ENCODE peak calls at places on chromosome 13, in eight cellular contexts. One of them, this sample, is unnamed.

GRCh38 chr13:45316210-45316799 is 24.7 kb downstream of the TPT1 start:
- DNase-seq in upper lobe of right lung: no peak
- DNase-seq in mammary epithelial cell: no peak
- DNase-seq in GM23338: no peak
- DNase-seq in HCT116: no peak
- DNase-seq in BE2C: no peak
- DNase-seq in thoracic aorta: no peak
- DNase-seq in keratinocyte: no peak
- DNase-seq in this sample: no peak

GRCh38 chr13:75554981-75555380 is 5.4 kb downstream of the UCHL3 start:
- DNase-seq in upper lobe of right lung: no peak
- DNase-seq in mammary epithelial cell: no peak
- DNase-seq in keratinocyte: no peak
- DNase-seq in thoracic aorta: no peak
- DNase-seq in GM23338: no peak
- DNase-seq in BE2C: no peak
- DNase-seq in HCT116: no peak
- DNase-seq in this sample: no peak

GRCh38 chr13:41751277-41751676 is 209.6 kb downstream of the VWA8 start:
- DNase-seq in BE2C: peak; percentile 18
- DNase-seq in keratinocyte: no peak
- DNase-seq in GM23338: no peak
- DNase-seq in mammary epithelial cell: no peak
- DNase-seq in upper lobe of right lung: no peak
- DNase-seq in thoracic aorta: no peak
- DNase-seq in HCT116: no peak
- DNase-seq in this sample: peak; percentile 89

GRCh38 chr13:37701972-37702371 is 103.4 kb upstream of the POSTN start:
- DNase-seq in thoracic aorta: no peak
- DNase-seq in GM23338: no peak
- DNase-seq in BE2C: no peak
- DNase-seq in upper lobe of right lung: no peak
- DNase-seq in keratinocyte: no peak
- DNase-seq in HCT116: no peak
- DNase-seq in mammary epithelial cell: peak; percentile 46
- DNase-seq in this sample: peak; percentile 92

GRCh38 chr13:101416181-101417042 is at the start of gene NALCN:
- DNase-seq in BE2C: peak; percentile 29
- DNase-seq in mammary epithelial cell: peak; percentile 14
- DNase-seq in GM23338: peak; percentile 59
- DNase-seq in thoracic aorta: no peak
- DNase-seq in keratinocyte: no peak
- DNase-seq in upper lobe of right lung: no peak
- DNase-seq in HCT116: no peak
- DNase-seq in this sample: peak; percentile 13

GRCh38 chr13:31913459-31913858 is 118.1 kb upstream of the FRY start:
- DNase-seq in HCT116: no peak
- DNase-seq in keratinocyte: no peak
- DNase-seq in mammary epithelial cell: no peak
- DNase-seq in thoracic aorta: no peak
- DNase-seq in upper lobe of right lung: no peak
- DNase-seq in BE2C: no peak
- DNase-seq in GM23338: no peak
- DNase-seq in this sample: no peak

GRCh38 chr13:44155422-44156293 is 218.0 kb upstream of the SERP2 start:
- DNase-seq in GM23338: peak; percentile 38
- DNase-seq in HCT116: no peak
- DNase-seq in mammary epithelial cell: no peak
- DNase-seq in upper lobe of right lung: no peak
- DNase-seq in thoracic aorta: peak; percentile 18
- DNase-seq in BE2C: no peak
- DNase-seq in keratinocyte: no peak
- DNase-seq in this sample: peak; percentile 72

GRCh38 chr13:21069561-21070004 is 8.2 kb upstream of the LATS2 start:
- DNase-seq in mammary epithelial cell: peak; percentile 85
- DNase-seq in HCT116: no peak
- DNase-seq in upper lobe of right lung: no peak
- DNase-seq in keratinocyte: peak; percentile 44
- DNase-seq in GM23338: no peak
- DNase-seq in thoracic aorta: no peak
- DNase-seq in BE2C: no peak
- DNase-seq in this sample: peak; percentile 99

GRCh38 chr13:99505814-99506269 is 4.6 kb downstream of the TM9SF2 start:
- DNase-seq in keratinocyte: no peak
- DNase-seq in HCT116: no peak
- DNase-seq in mammary epithelial cell: no peak
- DNase-seq in GM23338: no peak
- DNase-seq in BE2C: no peak
- DNase-seq in thoracic aorta: no peak
- DNase-seq in upper lobe of right lung: no peak
- DNase-seq in this sample: peak; percentile 45

GRCh38 chr13:70347947-70348620 is 239.8 kb upstream of the KLHL1 start:
- DNase-seq in HCT116: no peak
- DNase-seq in keratinocyte: no peak
- DNase-seq in thoracic aorta: no peak
- DNase-seq in BE2C: no peak
- DNase-seq in mammary epithelial cell: no peak
- DNase-seq in GM23338: no peak
- DNase-seq in upper lobe of right lung: no peak
- DNase-seq in this sample: no peak

GRCh38 chr13:99721606-99722384 is 220.5 kb downstream of the TM9SF2 start:
- DNase-seq in thoracic aorta: no peak
- DNase-seq in GM23338: no peak
- DNase-seq in upper lobe of right lung: no peak
- DNase-seq in keratinocyte: no peak
- DNase-seq in mammary epithelial cell: no peak
- DNase-seq in HCT116: no peak
- DNase-seq in BE2C: no peak
- DNase-seq in this sample: no peak

GRCh38 chr13:66864627-66865026 is 365.5 kb downstream of the PCDH9 start:
- DNase-seq in keratinocyte: no peak
- DNase-seq in upper lobe of right lung: no peak
- DNase-seq in HCT116: no peak
- DNase-seq in GM23338: no peak
- DNase-seq in BE2C: no peak
- DNase-seq in mammary epithelial cell: no peak
- DNase-seq in thoracic aorta: no peak
- DNase-seq in this sample: no peak

GRCh38 chr13:98976338-98976737 is 1.5 kb downstream of the DOCK9 start:
- DNase-seq in thoracic aorta: no peak
- DNase-seq in keratinocyte: no peak
- DNase-seq in GM23338: no peak
- DNase-seq in upper lobe of right lung: no peak
- DNase-seq in mammary epithelial cell: no peak
- DNase-seq in BE2C: no peak
- DNase-seq in HCT116: no peak
- DNase-seq in this sample: peak; percentile 64

GRCh38 chr13:107843281-107843680 is 372.1 kb downstream of the LIG4 start:
- DNase-seq in keratinocyte: no peak
- DNase-seq in thoracic aorta: no peak
- DNase-seq in BE2C: no peak
- DNase-seq in GM23338: peak; percentile 51
- DNase-seq in mammary epithelial cell: no peak
- DNase-seq in HCT116: no peak
- DNase-seq in upper lobe of right lung: no peak
- DNase-seq in this sample: no peak

GRCh38 chr13:77701305-77701704 is 3.8 kb downstream of the SLAIN1 start:
- DNase-seq in keratinocyte: no peak
- DNase-seq in thoracic aorta: no peak
- DNase-seq in GM23338: no peak
- DNase-seq in HCT116: no peak
- DNase-seq in mammary epithelial cell: no peak
- DNase-seq in BE2C: no peak
- DNase-seq in upper lobe of right lung: no peak
- DNase-seq in this sample: no peak

GRCh38 chr13:100588350-100589177 is at the start of gene GGACT:
- DNase-seq in HCT116: peak; percentile 54
- DNase-seq in thoracic aorta: peak; percentile 20
- DNase-seq in GM23338: peak; percentile 91
- DNase-seq in upper lobe of right lung: peak; percentile 93
- DNase-seq in BE2C: peak; percentile 85
- DNase-seq in mammary epithelial cell: peak; percentile 26
- DNase-seq in keratinocyte: no peak
- DNase-seq in this sample: peak; percentile 47

GRCh38 chr13:48069573-48069972 is 25.3 kb downstream of the MED4 start:
- DNase-seq in HCT116: no peak
- DNase-seq in thoracic aorta: no peak
- DNase-seq in BE2C: no peak
- DNase-seq in keratinocyte: no peak
- DNase-seq in mammary epithelial cell: no peak
- DNase-seq in upper lobe of right lung: no peak
- DNase-seq in GM23338: no peak
- DNase-seq in this sample: no peak

GRCh38 chr13:36549771-36550170 is 117.5 kb downstream of the CCNA1 start:
- DNase-seq in BE2C: peak; percentile 38
- DNase-seq in mammary epithelial cell: no peak
- DNase-seq in keratinocyte: no peak
- DNase-seq in thoracic aorta: no peak
- DNase-seq in GM23338: peak; percentile 31
- DNase-seq in upper lobe of right lung: no peak
- DNase-seq in HCT116: no peak
- DNase-seq in this sample: peak; percentile 2

DNA sequence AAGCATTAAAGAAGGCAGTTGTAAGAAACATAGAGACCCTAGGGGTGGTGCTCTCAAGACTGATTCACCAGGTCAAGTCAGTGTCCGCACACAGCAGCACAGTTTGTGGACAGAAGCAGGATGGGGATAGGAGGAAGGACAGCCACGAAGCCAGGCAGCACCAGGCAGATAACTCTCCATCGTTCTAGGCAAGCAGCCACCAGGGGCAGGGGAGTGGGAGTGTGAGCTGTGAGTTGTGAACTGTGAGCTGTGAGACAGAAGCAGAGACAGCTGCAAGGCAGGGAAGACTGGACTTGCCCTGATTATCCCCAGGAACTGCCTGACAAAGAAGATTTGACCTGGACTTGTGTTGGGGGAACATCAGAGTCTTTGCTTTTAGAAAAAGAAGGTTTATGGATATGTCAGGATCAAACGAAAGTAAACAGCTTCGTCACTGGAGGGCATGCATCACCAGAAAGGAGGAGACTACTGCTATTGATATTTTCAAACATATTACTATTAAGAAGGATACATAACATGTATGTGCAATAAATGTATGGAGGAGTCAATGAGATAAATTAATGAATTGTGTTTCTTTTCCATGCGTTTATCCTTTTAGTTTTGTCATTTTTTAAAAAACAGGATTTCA is 286.1 kb downstream of the IRS2 start:
- DNase-seq in upper lobe of right lung: no peak
- DNase-seq in GM23338: peak; percentile 41
- DNase-seq in HCT116: no peak
- DNase-seq in BE2C: peak; percentile 64
- DNase-seq in thoracic aorta: no peak
- DNase-seq in keratinocyte: no peak
- DNase-seq in mammary epithelial cell: no peak
- DNase-seq in this sample: no peak
- TF ChIP-seq CTCF in upper lobe of right lung: no peak
- TF ChIP-seq CTCF in GM23338: peak; percentile 14
- TF ChIP-seq CTCF in HCT116: no peak
- TF ChIP-seq CTCF in BE2C: peak; percentile 62
- TF ChIP-seq CTCF in thoracic aorta: no peak
- TF ChIP-seq CTCF in keratinocyte: no peak
- TF ChIP-seq CTCF in mammary epithelial cell: no peak
- TF ChIP-seq CTCF in this sample: no peak

GRCh38 chr13:111092685-111093084 is 22.4 kb upstream of the ARHGEF7 start:
- DNase-seq in thoracic aorta: no peak
- DNase-seq in mammary epithelial cell: no peak
- DNase-seq in BE2C: no peak
- DNase-seq in upper lobe of right lung: no peak
- DNase-seq in HCT116: no peak
- DNase-seq in keratinocyte: no peak
- DNase-seq in GM23338: no peak
- DNase-seq in this sample: no peak

GRCh38 chr13:111095911-111096501 is 19.1 kb upstream of the ARHGEF7 start:
- DNase-seq in HCT116: no peak
- DNase-seq in BE2C: no peak
- DNase-seq in mammary epithelial cell: no peak
- DNase-seq in thoracic aorta: no peak
- DNase-seq in keratinocyte: no peak
- DNase-seq in GM23338: no peak
- DNase-seq in upper lobe of right lung: no peak
- DNase-seq in this sample: no peak

GRCh38 chr13:111095031-111095840 is 19.9 kb upstream of the ARHGEF7 start:
- DNase-seq in keratinocyte: no peak
- DNase-seq in mammary epithelial cell: no peak
- DNase-seq in HCT116: no peak
- DNase-seq in BE2C: no peak
- DNase-seq in thoracic aorta: no peak
- DNase-seq in GM23338: no peak
- DNase-seq in upper lobe of right lung: peak; percentile 61
- DNase-seq in this sample: no peak

GRCh38 chr13:111093136-111093535 is 22.0 kb upstream of the ARHGEF7 start:
- DNase-seq in thoracic aorta: no peak
- DNase-seq in keratinocyte: no peak
- DNase-seq in upper lobe of right lung: no peak
- DNase-seq in GM23338: no peak
- DNase-seq in HCT116: no peak
- DNase-seq in mammary epithelial cell: no peak
- DNase-seq in BE2C: no peak
- DNase-seq in this sample: no peak

DNA sequence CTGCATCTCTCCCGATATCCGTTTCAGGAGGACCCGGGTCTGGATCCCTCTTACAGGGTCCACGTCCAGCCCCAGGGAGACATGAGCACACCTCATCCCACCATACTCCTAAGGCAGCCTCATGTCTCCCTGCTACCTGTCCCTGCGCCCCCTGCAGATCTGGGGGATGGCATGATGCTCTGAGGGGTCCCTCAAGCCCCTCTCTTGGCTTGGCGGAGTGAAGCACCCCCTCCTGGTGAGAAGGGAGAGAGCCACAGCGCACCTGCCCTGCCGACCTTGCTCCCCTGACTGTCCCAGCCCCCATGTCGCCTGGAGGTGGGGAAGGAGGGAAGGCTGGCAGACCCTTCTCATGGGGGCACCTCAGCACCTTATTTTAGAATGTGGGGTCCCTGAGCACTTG is 21.5 kb upstream of the ARHGEF7 start:
- DNase-seq in keratinocyte: no peak
- DNase-seq in thoracic aorta: no peak
- DNase-seq in GM23338: peak; percentile 46
- DNase-seq in mammary epithelial cell: no peak
- DNase-seq in HCT116: no peak
- DNase-seq in BE2C: no peak
- DNase-seq in upper lobe of right lung: no peak
- DNase-seq in this sample: no peak
- H3K4me3 ChIP-seq in keratinocyte: no peak overlapping the region
- H3K4me3 ChIP-seq in thoracic aorta: no peak overlapping the region
- H3K4me3 ChIP-seq in GM23338: no peak overlapping the region
- H3K4me3 ChIP-seq in mammary epithelial cell: no peak overlapping the region
- H3K4me3 ChIP-seq in HCT116: no peak overlapping the region
- H3K4me3 ChIP-seq in BE2C: no peak overlapping the region
- H3K4me3 ChIP-seq in upper lobe of right lung: no peak overlapping the region
- H3K4me3 ChIP-seq in this sample: no peak overlapping the region

GRCh38 chr13:52070929-52071523 is 46.5 kb downstream of the UTP14C start:
- DNase-seq in upper lobe of right lung: no peak
- DNase-seq in mammary epithelial cell: peak; percentile 46
- DNase-seq in GM23338: no peak
- DNase-seq in HCT116: no peak
- DNase-seq in thoracic aorta: no peak
- DNase-seq in keratinocyte: no peak
- DNase-seq in BE2C: no peak
- DNase-seq in this sample: peak; percentile 57
- TF ChIP-seq CTCF in upper lobe of right lung: no peak
- TF ChIP-seq CTCF in mammary epithelial cell: peak; percentile 29
- TF ChIP-seq CTCF in GM23338: no peak
- TF ChIP-seq CTCF in HCT116: no peak
- TF ChIP-seq CTCF in thoracic aorta: no peak
- TF ChIP-seq CTCF in keratinocyte: peak; percentile 43
- TF ChIP-seq CTCF in BE2C: peak; percentile 50
- TF ChIP-seq CTCF in this sample: peak; percentile 30

GRCh38 chr13:112965103-112965502 is 3.9 kb upstream of the MCF2L start:
- DNase-seq in keratinocyte: no peak
- DNase-seq in mammary epithelial cell: no peak
- DNase-seq in HCT116: no peak
- DNase-seq in BE2C: no peak
- DNase-seq in GM23338: no peak
- DNase-seq in thoracic aorta: no peak
- DNase-seq in upper lobe of right lung: no peak
- DNase-seq in this sample: no peak
- H3K4me3 ChIP-seq in keratinocyte: no peak overlapping the region
- H3K4me3 ChIP-seq in mammary epithelial cell: no peak overlapping the region
- H3K4me3 ChIP-seq in HCT116: no peak overlapping the region
- H3K4me3 ChIP-seq in BE2C: no peak overlapping the region
- H3K4me3 ChIP-seq in GM23338: no peak overlapping the region
- H3K4me3 ChIP-seq in thoracic aorta: no peak overlapping the region
- H3K4me3 ChIP-seq in upper lobe of right lung: no peak overlapping the region
- H3K4me3 ChIP-seq in this sample: no peak overlapping the region